ENCODE peak calls at places on chromosomes 5 and 9, in six cellular contexts. E is GM23338, G is GM12878, M is HepG2, X is A549, Z is HL-60. J is an unnamed sample.

GRCh38 chr9:110521211-110521610 is 58.3 kb downstream of the SVEP1 start:
- DNase-seq in E (no peak), G (no peak), M (no peak), X (no peak), Z (no peak), J (no peak)

GRCh38 chr5:146993876-146994530 is 115.4 kb upstream of the PPP2R2B start:
- DNase-seq in E (no peak), G (no peak), M (no peak), X (no peak), Z (no peak), J (no peak)

GRCh38 chr9:86903461-86904010 is 43.8 kb downstream of the GAS1 start:
- DNase-seq in E (peak), G (no peak), M (no peak), X (no peak), Z (no peak), J (no peak)

GRCh38 chr5:57937025-57937424 is 454.4 kb upstream of the ACTBL2 start:
- DNase-seq in E (no peak), G (no peak), M (no peak), X (no peak), Z (no peak), J (no peak)

GRCh38 chr5:149205625-149206523 is 64.6 kb downstream of the ABLIM3 start:
- DNase-seq in E (no peak), G (no peak), M (no peak), X (no peak), Z (no peak), J (no peak)

GRCh38 chr5:154390096-154390495 is 55.7 kb upstream of the SAP30L start:
- DNase-seq in E (no peak), G (no peak), M (no peak), X (no peak), Z (no peak), J (no peak)

GRCh38 chr5:1836891-1837880 is 36.0 kb downstream of the NDUFS6 start:
- DNase-seq in E (no peak), G (no peak), M (no peak), X (no peak), Z (no peak), J (no peak)

GRCh38 chr9:90921104-90921503 is 119.5 kb downstream of the SYK start:
- DNase-seq in E (no peak), G (no peak), M (no peak), X (no peak), Z (peak), J (no peak)

GRCh38 chr5:537098-537497 is 12.8 kb upstream of the SLC9A3 start:
- DNase-seq in E (no peak), G (no peak), M (no peak), X (no peak), Z (no peak), J (no peak)

GRCh38 chr5:146564036-146564762 is 48.2 kb upstream of the GPR151 start:
- DNase-seq in E (no peak), G (no peak), M (no peak), X (no peak), Z (no peak), J (no peak)

GRCh38 chr5:73883646-73884045 is 257.6 kb downstream of the ARHGEF28 start:
- DNase-seq in E (no peak), G (no peak), M (no peak), X (no peak), Z (no peak), J (no peak)

GRCh38 chr5:53109436-53110127 is at the start of gene MOCS2:
- DNase-seq in E (peak), G (peak), M (peak), X (peak), Z (peak), J (peak)

GRCh38 chr9:28234133-28234898 is 661.0 kb upstream of the C9orf72 start:
- DNase-seq in E (no peak), G (no peak), M (no peak), X (no peak), Z (no peak), J (no peak)

GRCh38 chr5:122112733-122113558 is 16.4 kb upstream of the ZNF474 start:
- DNase-seq in E (no peak), G (no peak), M (no peak), X (no peak), Z (no peak), J (no peak)

GRCh38 chr5:159032656-159033350 is 66.9 kb downstream of the EBF1 start:
- DNase-seq in E (no peak), G (no peak), M (no peak), X (no peak), Z (no peak), J (no peak)

GRCh38 chr5:115165790-115166189 is 3.9 kb downstream of the TRIM36 start:
- DNase-seq in E (no peak), G (no peak), M (no peak), X (no peak), Z (no peak), J (no peak)

GRCh38 chr5:77893225-77893860 is 117.2 kb upstream of the TBCA start:
- DNase-seq in E (no peak), G (no peak), M (peak), X (peak), Z (no peak), J (peak)

GRCh38 chr5:36646507-36647023 is 40.2 kb downstream of the SLC1A3 start:
- DNase-seq in E (no peak), G (no peak), M (no peak), X (no peak), Z (no peak), J (no peak)

GRCh38 chr9:137545123-137545522 is 5.1 kb downstream of the PNPLA7 start:
- DNase-seq in E (no peak), G (no peak), M (no peak), X (no peak), Z (no peak), J (no peak)

DNA sequence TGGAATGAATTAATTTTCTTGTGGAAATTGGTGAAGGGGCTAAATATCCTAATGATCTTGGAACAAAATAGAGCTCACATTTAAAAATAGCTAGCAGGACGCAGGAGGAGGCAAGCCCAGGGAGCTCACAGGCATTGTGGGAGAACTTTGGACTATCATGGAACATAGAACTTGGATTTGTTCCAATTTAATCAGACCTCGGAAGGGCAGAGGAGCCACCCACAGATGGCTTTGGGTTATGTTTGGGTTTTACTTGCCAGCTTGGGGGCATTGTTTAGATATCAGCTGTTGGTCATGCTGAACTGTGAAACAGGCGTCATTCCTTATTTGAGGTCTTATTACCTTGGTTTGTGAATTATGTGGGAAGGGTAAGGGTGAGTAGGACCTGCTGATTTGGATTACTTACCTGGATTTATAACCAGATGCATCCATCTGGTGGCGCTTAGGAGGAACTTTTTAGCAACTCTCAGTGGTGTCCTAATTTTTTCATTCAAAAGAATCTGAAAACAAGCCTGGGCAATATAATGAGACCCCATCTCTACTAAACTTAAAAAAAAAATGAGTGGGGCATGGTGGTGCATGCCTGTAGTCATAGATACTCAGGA is 14.1 kb upstream of the PTGR1 start:
- DNase-seq in E (no peak), G (no peak), M (peak), X (no peak), Z (no peak), J (no peak)
- TF ChIP-seq REST in E (no peak), G (no peak), M (no peak), X (no peak), Z (no peak), J (no peak)

GRCh38 chr5:100654895-100655294 is 119.7 kb downstream of the FAM174A start:
- DNase-seq in E (no peak), G (no peak), M (no peak), X (no peak), Z (no peak), J (no peak)
- TF ChIP-seq REST in E (no peak), G (no peak), M (no peak), X (no peak), Z (no peak), J (no peak)

GRCh38 chr5:7671420-7671819 is 179.5 kb downstream of the CFAP90 start:
- DNase-seq in E (no peak), G (no peak), M (no peak), X (no peak), Z (no peak), J (no peak)
- TF ChIP-seq REST in E (no peak), G (no peak), M (no peak), X (no peak), Z (no peak), J (no peak)

GRCh38 chr5:181131514-181131913 is 545 bp upstream of the OR2V1 start:
- DNase-seq in E (no peak), G (no peak), M (no peak), X (no peak), Z (no peak), J (no peak)
- TF ChIP-seq REST in E (no peak), G (no peak), M (no peak), X (no peak), Z (no peak), J (no peak)

DNA sequence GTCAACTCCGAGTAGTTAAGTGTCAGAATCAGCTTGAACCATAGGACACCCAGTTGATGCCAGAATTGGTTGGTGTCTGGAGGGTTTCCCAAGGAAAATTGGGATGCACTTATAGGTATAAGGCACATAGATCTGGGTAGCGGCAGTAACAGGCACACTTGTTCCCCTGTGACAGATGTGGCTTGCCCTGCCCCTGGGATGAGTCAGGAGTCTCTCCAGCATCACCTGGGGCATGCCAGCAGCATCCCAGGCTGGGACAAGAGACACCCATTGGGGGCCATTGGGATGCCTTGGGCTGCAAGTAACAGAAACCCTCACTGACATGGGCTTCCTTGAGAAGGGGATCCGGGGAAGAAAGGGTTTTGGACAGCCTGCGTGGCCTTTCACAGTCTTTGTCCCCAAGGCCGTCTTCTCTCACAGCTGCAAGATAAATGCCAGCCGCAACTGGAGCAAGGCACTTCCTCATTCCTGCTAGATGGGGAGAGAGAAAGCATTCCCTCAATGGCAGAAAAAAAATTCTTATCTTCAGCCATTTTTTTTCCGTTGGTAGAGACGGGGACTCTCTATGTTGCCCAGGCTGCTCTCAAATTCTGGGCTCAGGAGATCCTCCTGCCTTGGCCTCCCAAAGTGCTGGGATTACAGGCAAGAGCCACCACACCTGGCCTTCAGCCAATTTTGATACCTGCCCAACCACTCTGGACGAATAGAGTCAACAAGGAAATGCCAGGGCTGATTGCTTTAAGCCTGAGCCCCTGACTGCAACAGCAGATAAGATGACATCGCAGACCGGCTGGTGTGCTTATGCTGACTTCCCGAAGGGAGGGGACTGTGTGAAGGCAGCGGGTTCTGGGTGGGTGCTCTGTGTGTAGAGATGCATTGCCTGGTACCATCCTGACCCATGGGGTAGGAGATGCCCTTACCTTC is 13.3 kb upstream of the RNF130 start:
- DNase-seq in E (peak), G (no peak), M (peak), X (no peak), Z (peak), J (no peak)
- TF ChIP-seq REST in E (no peak), G (no peak), M (no peak), X (no peak), Z (no peak), J (no peak)